ENCODE peak calls at places on chromosomes 7 and 10, in eight cellular contexts. One of them, this sample, is unnamed.

GRCh38 chr10:35526775-35527174 is 78.4 kb upstream of the GJD4 start:
- DNase-seq in COLO829: no peak
- DNase-seq in mammary epithelial cell: no peak
- DNase-seq in anterior cingulate cortex: no peak
- DNase-seq in activated CD8-positive, alpha-beta memory T cell treated with anti-CD3 and anti-CD28 coated beads, Interleukin-2, amount 50 U/mL, for 48 hours: no peak
- DNase-seq in lung microvascular endothelial cell: no peak
- DNase-seq in cardiac fibroblast: no peak
- DNase-seq in activated naive CD4-positive, alpha-beta T cell treated with anti-CD3 and anti-CD28 coated beads for 36 hours: no peak
- DNase-seq in this sample: no peak

GRCh38 chr7:155344270-155344617 is 46.6 kb downstream of the INSIG1 start:
- DNase-seq in COLO829: no peak
- DNase-seq in lung microvascular endothelial cell: no peak
- DNase-seq in anterior cingulate cortex: no peak
- DNase-seq in mammary epithelial cell: no peak
- DNase-seq in activated CD8-positive, alpha-beta memory T cell treated with anti-CD3 and anti-CD28 coated beads, Interleukin-2, amount 50 U/mL, for 48 hours: no peak
- DNase-seq in cardiac fibroblast: no peak
- DNase-seq in activated naive CD4-positive, alpha-beta T cell treated with anti-CD3 and anti-CD28 coated beads for 36 hours: no peak
- DNase-seq in this sample: no peak

GRCh38 chr10:73968101-73968515 is 29.8 kb upstream of the VCL start:
- DNase-seq in activated CD8-positive, alpha-beta memory T cell treated with anti-CD3 and anti-CD28 coated beads, Interleukin-2, amount 50 U/mL, for 48 hours: no peak
- DNase-seq in anterior cingulate cortex: no peak
- DNase-seq in activated naive CD4-positive, alpha-beta T cell treated with anti-CD3 and anti-CD28 coated beads for 36 hours: no peak
- DNase-seq in lung microvascular endothelial cell: peak; percentile 26
- DNase-seq in mammary epithelial cell: no peak
- DNase-seq in COLO829: no peak
- DNase-seq in cardiac fibroblast: peak; percentile 50
- DNase-seq in this sample: no peak

GRCh38 chr7:79723833-79724608 is 270.6 kb upstream of the MAGI2 start:
- DNase-seq in COLO829: no peak
- DNase-seq in activated CD8-positive, alpha-beta memory T cell treated with anti-CD3 and anti-CD28 coated beads, Interleukin-2, amount 50 U/mL, for 48 hours: no peak
- DNase-seq in activated naive CD4-positive, alpha-beta T cell treated with anti-CD3 and anti-CD28 coated beads for 36 hours: no peak
- DNase-seq in lung microvascular endothelial cell: no peak
- DNase-seq in anterior cingulate cortex: no peak
- DNase-seq in cardiac fibroblast: peak; percentile 7
- DNase-seq in mammary epithelial cell: no peak
- DNase-seq in this sample: no peak

GRCh38 chr10:17214991-17215781 is 12.9 kb upstream of the VIM start:
- DNase-seq in activated naive CD4-positive, alpha-beta T cell treated with anti-CD3 and anti-CD28 coated beads for 36 hours: no peak
- DNase-seq in mammary epithelial cell: peak; percentile 48
- DNase-seq in COLO829: no peak
- DNase-seq in lung microvascular endothelial cell: peak; percentile 31
- DNase-seq in anterior cingulate cortex: no peak
- DNase-seq in activated CD8-positive, alpha-beta memory T cell treated with anti-CD3 and anti-CD28 coated beads, Interleukin-2, amount 50 U/mL, for 48 hours: no peak
- DNase-seq in cardiac fibroblast: peak; percentile 98
- DNase-seq in this sample: no peak

GRCh38 chr10:97574374-97575100 is 2.0 kb downstream of the ANKRD2 start:
- DNase-seq in activated naive CD4-positive, alpha-beta T cell treated with anti-CD3 and anti-CD28 coated beads for 36 hours: no peak
- DNase-seq in COLO829: peak; percentile 91
- DNase-seq in mammary epithelial cell: peak; percentile 90
- DNase-seq in cardiac fibroblast: peak; percentile 78
- DNase-seq in activated CD8-positive, alpha-beta memory T cell treated with anti-CD3 and anti-CD28 coated beads, Interleukin-2, amount 50 U/mL, for 48 hours: no peak
- DNase-seq in anterior cingulate cortex: peak; percentile 7
- DNase-seq in lung microvascular endothelial cell: peak; percentile 94
- DNase-seq in this sample: no peak

GRCh38 chr10:86264481-86265231 is 101.9 kb downstream of the GRID1 start:
- DNase-seq in anterior cingulate cortex: no peak
- DNase-seq in lung microvascular endothelial cell: no peak
- DNase-seq in activated CD8-positive, alpha-beta memory T cell treated with anti-CD3 and anti-CD28 coated beads, Interleukin-2, amount 50 U/mL, for 48 hours: peak; percentile 33
- DNase-seq in cardiac fibroblast: no peak
- DNase-seq in mammary epithelial cell: no peak
- DNase-seq in COLO829: no peak
- DNase-seq in activated naive CD4-positive, alpha-beta T cell treated with anti-CD3 and anti-CD28 coated beads for 36 hours: no peak
- DNase-seq in this sample: no peak

GRCh38 chr7:158343936-158344455 is 243.6 kb downstream of the PTPRN2 start:
- DNase-seq in cardiac fibroblast: no peak
- DNase-seq in activated naive CD4-positive, alpha-beta T cell treated with anti-CD3 and anti-CD28 coated beads for 36 hours: no peak
- DNase-seq in anterior cingulate cortex: no peak
- DNase-seq in COLO829: no peak
- DNase-seq in activated CD8-positive, alpha-beta memory T cell treated with anti-CD3 and anti-CD28 coated beads, Interleukin-2, amount 50 U/mL, for 48 hours: no peak
- DNase-seq in mammary epithelial cell: no peak
- DNase-seq in lung microvascular endothelial cell: no peak
- DNase-seq in this sample: no peak

GRCh38 chr10:110208614-110209398 is 1.4 kb downstream of the MXI1 start:
- DNase-seq in mammary epithelial cell: peak; percentile 51
- DNase-seq in lung microvascular endothelial cell: peak; percentile 56
- DNase-seq in COLO829: no peak
- DNase-seq in activated CD8-positive, alpha-beta memory T cell treated with anti-CD3 and anti-CD28 coated beads, Interleukin-2, amount 50 U/mL, for 48 hours: no peak
- DNase-seq in activated naive CD4-positive, alpha-beta T cell treated with anti-CD3 and anti-CD28 coated beads for 36 hours: peak; percentile 62
- DNase-seq in anterior cingulate cortex: peak; percentile 73
- DNase-seq in cardiac fibroblast: peak; percentile 48
- DNase-seq in this sample: no peak

GRCh38 chr10:13613519-13613918 is 26.8 kb downstream of the PRPF18 start:
- DNase-seq in lung microvascular endothelial cell: peak; percentile 68
- DNase-seq in anterior cingulate cortex: no peak
- DNase-seq in COLO829: peak; percentile 29
- DNase-seq in activated naive CD4-positive, alpha-beta T cell treated with anti-CD3 and anti-CD28 coated beads for 36 hours: no peak
- DNase-seq in cardiac fibroblast: peak; percentile 74
- DNase-seq in activated CD8-positive, alpha-beta memory T cell treated with anti-CD3 and anti-CD28 coated beads, Interleukin-2, amount 50 U/mL, for 48 hours: no peak
- DNase-seq in mammary epithelial cell: no peak
- DNase-seq in this sample: no peak

GRCh38 chr10:89926736-89927135 is 225.3 kb downstream of the KIF20B start:
- DNase-seq in COLO829: no peak
- DNase-seq in activated CD8-positive, alpha-beta memory T cell treated with anti-CD3 and anti-CD28 coated beads, Interleukin-2, amount 50 U/mL, for 48 hours: no peak
- DNase-seq in lung microvascular endothelial cell: no peak
- DNase-seq in activated naive CD4-positive, alpha-beta T cell treated with anti-CD3 and anti-CD28 coated beads for 36 hours: no peak
- DNase-seq in cardiac fibroblast: no peak
- DNase-seq in anterior cingulate cortex: no peak
- DNase-seq in mammary epithelial cell: no peak
- DNase-seq in this sample: no peak

GRCh38 chr7:50349963-50350944 is 45.7 kb downstream of the IKZF1 start:
- DNase-seq in anterior cingulate cortex: no peak
- DNase-seq in COLO829: no peak
- DNase-seq in cardiac fibroblast: no peak
- DNase-seq in activated CD8-positive, alpha-beta memory T cell treated with anti-CD3 and anti-CD28 coated beads, Interleukin-2, amount 50 U/mL, for 48 hours: peak; percentile 85
- DNase-seq in lung microvascular endothelial cell: no peak
- DNase-seq in mammary epithelial cell: no peak
- DNase-seq in activated naive CD4-positive, alpha-beta T cell treated with anti-CD3 and anti-CD28 coated beads for 36 hours: peak; percentile 95
- DNase-seq in this sample: peak; percentile 63

GRCh38 chr7:101614939-101615302 is 14.2 kb downstream of the MYL10 start:
- DNase-seq in cardiac fibroblast: peak; percentile 26
- DNase-seq in mammary epithelial cell: peak; percentile 45
- DNase-seq in anterior cingulate cortex: no peak
- DNase-seq in activated naive CD4-positive, alpha-beta T cell treated with anti-CD3 and anti-CD28 coated beads for 36 hours: no peak
- DNase-seq in activated CD8-positive, alpha-beta memory T cell treated with anti-CD3 and anti-CD28 coated beads, Interleukin-2, amount 50 U/mL, for 48 hours: no peak
- DNase-seq in COLO829: no peak
- DNase-seq in lung microvascular endothelial cell: no peak
- DNase-seq in this sample: no peak

GRCh38 chr7:36747251-36747968 is 23.1 kb upstream of the AOAH start:
- DNase-seq in mammary epithelial cell: peak; percentile 55
- DNase-seq in activated naive CD4-positive, alpha-beta T cell treated with anti-CD3 and anti-CD28 coated beads for 36 hours: no peak
- DNase-seq in anterior cingulate cortex: no peak
- DNase-seq in cardiac fibroblast: peak; percentile 85
- DNase-seq in lung microvascular endothelial cell: no peak
- DNase-seq in COLO829: no peak
- DNase-seq in activated CD8-positive, alpha-beta memory T cell treated with anti-CD3 and anti-CD28 coated beads, Interleukin-2, amount 50 U/mL, for 48 hours: no peak
- DNase-seq in this sample: no peak

GRCh38 chr10:11636761-11637166 is 25.3 kb upstream of the USP6NL start:
- DNase-seq in cardiac fibroblast: no peak
- DNase-seq in COLO829: no peak
- DNase-seq in activated CD8-positive, alpha-beta memory T cell treated with anti-CD3 and anti-CD28 coated beads, Interleukin-2, amount 50 U/mL, for 48 hours: no peak
- DNase-seq in anterior cingulate cortex: no peak
- DNase-seq in mammary epithelial cell: no peak
- DNase-seq in lung microvascular endothelial cell: no peak
- DNase-seq in activated naive CD4-positive, alpha-beta T cell treated with anti-CD3 and anti-CD28 coated beads for 36 hours: no peak
- DNase-seq in this sample: no peak

GRCh38 chr7:88276605-88277153 is 30.0 kb downstream of the STEAP4 start:
- DNase-seq in COLO829: no peak
- DNase-seq in activated CD8-positive, alpha-beta memory T cell treated with anti-CD3 and anti-CD28 coated beads, Interleukin-2, amount 50 U/mL, for 48 hours: no peak
- DNase-seq in mammary epithelial cell: no peak
- DNase-seq in anterior cingulate cortex: no peak
- DNase-seq in cardiac fibroblast: no peak
- DNase-seq in lung microvascular endothelial cell: no peak
- DNase-seq in activated naive CD4-positive, alpha-beta T cell treated with anti-CD3 and anti-CD28 coated beads for 36 hours: no peak
- DNase-seq in this sample: no peak

GRCh38 chr7:32564542-32564941 is 69.3 kb downstream of the AVL9 start:
- DNase-seq in activated naive CD4-positive, alpha-beta T cell treated with anti-CD3 and anti-CD28 coated beads for 36 hours: no peak
- DNase-seq in mammary epithelial cell: no peak
- DNase-seq in activated CD8-positive, alpha-beta memory T cell treated with anti-CD3 and anti-CD28 coated beads, Interleukin-2, amount 50 U/mL, for 48 hours: no peak
- DNase-seq in anterior cingulate cortex: no peak
- DNase-seq in lung microvascular endothelial cell: no peak
- DNase-seq in COLO829: no peak
- DNase-seq in cardiac fibroblast: peak; percentile 69
- DNase-seq in this sample: no peak

GRCh38 chr10:62885656-62886461 is 69.7 kb upstream of the EGR2 start:
- DNase-seq in anterior cingulate cortex: no peak
- DNase-seq in activated CD8-positive, alpha-beta memory T cell treated with anti-CD3 and anti-CD28 coated beads, Interleukin-2, amount 50 U/mL, for 48 hours: no peak
- DNase-seq in cardiac fibroblast: peak; percentile 38
- DNase-seq in activated naive CD4-positive, alpha-beta T cell treated with anti-CD3 and anti-CD28 coated beads for 36 hours: no peak
- DNase-seq in mammary epithelial cell: peak; percentile 33
- DNase-seq in lung microvascular endothelial cell: no peak
- DNase-seq in COLO829: peak; percentile 52
- DNase-seq in this sample: no peak

GRCh38 chr7:23600251-23600650 is 3.1 kb downstream of the CCDC126 start:
- DNase-seq in activated CD8-positive, alpha-beta memory T cell treated with anti-CD3 and anti-CD28 coated beads, Interleukin-2, amount 50 U/mL, for 48 hours: no peak
- DNase-seq in cardiac fibroblast: no peak
- DNase-seq in anterior cingulate cortex: no peak
- DNase-seq in lung microvascular endothelial cell: no peak
- DNase-seq in mammary epithelial cell: no peak
- DNase-seq in COLO829: peak; percentile 32
- DNase-seq in activated naive CD4-positive, alpha-beta T cell treated with anti-CD3 and anti-CD28 coated beads for 36 hours: no peak
- DNase-seq in this sample: no peak

GRCh38 chr10:74047871-74048270 is 50.0 kb downstream of the VCL start:
- DNase-seq in mammary epithelial cell: no peak
- DNase-seq in activated CD8-positive, alpha-beta memory T cell treated with anti-CD3 and anti-CD28 coated beads, Interleukin-2, amount 50 U/mL, for 48 hours: no peak
- DNase-seq in lung microvascular endothelial cell: no peak
- DNase-seq in COLO829: no peak
- DNase-seq in cardiac fibroblast: peak; percentile 50
- DNase-seq in activated naive CD4-positive, alpha-beta T cell treated with anti-CD3 and anti-CD28 coated beads for 36 hours: no peak
- DNase-seq in anterior cingulate cortex: no peak
- DNase-seq in this sample: no peak

GRCh38 chr10:97427571-97428179 is 1.7 kb downstream of the PGAM1 start:
- DNase-seq in COLO829: no peak
- DNase-seq in anterior cingulate cortex: no peak
- DNase-seq in cardiac fibroblast: peak; percentile 33
- DNase-seq in activated CD8-positive, alpha-beta memory T cell treated with anti-CD3 and anti-CD28 coated beads, Interleukin-2, amount 50 U/mL, for 48 hours: no peak
- DNase-seq in lung microvascular endothelial cell: peak; percentile 60
- DNase-seq in mammary epithelial cell: peak; percentile 44
- DNase-seq in activated naive CD4-positive, alpha-beta T cell treated with anti-CD3 and anti-CD28 coated beads for 36 hours: peak; percentile 74
- DNase-seq in this sample: no peak

GRCh38 chr10:11535376-11535959 is 76.0 kb downstream of the USP6NL start:
- DNase-seq in cardiac fibroblast: no peak
- DNase-seq in lung microvascular endothelial cell: no peak
- DNase-seq in activated CD8-positive, alpha-beta memory T cell treated with anti-CD3 and anti-CD28 coated beads, Interleukin-2, amount 50 U/mL, for 48 hours: no peak
- DNase-seq in activated naive CD4-positive, alpha-beta T cell treated with anti-CD3 and anti-CD28 coated beads for 36 hours: no peak
- DNase-seq in anterior cingulate cortex: no peak
- DNase-seq in COLO829: no peak
- DNase-seq in mammary epithelial cell: no peak
- DNase-seq in this sample: peak; percentile 47

GRCh38 chr7:91880413-91881241 is at the start of gene MTERF1:
- DNase-seq in mammary epithelial cell: peak; percentile 85
- DNase-seq in activated naive CD4-positive, alpha-beta T cell treated with anti-CD3 and anti-CD28 coated beads for 36 hours: peak; percentile 96
- DNase-seq in anterior cingulate cortex: peak; percentile 90
- DNase-seq in cardiac fibroblast: peak; percentile 95
- DNase-seq in COLO829: peak; percentile 81
- DNase-seq in activated CD8-positive, alpha-beta memory T cell treated with anti-CD3 and anti-CD28 coated beads, Interleukin-2, amount 50 U/mL, for 48 hours: peak; percentile 97
- DNase-seq in lung microvascular endothelial cell: peak; percentile 93
- DNase-seq in this sample: peak; percentile 88

GRCh38 chr10:128734161-128734560 is 607.9 kb upstream of the MKI67 start:
- DNase-seq in mammary epithelial cell: no peak
- DNase-seq in cardiac fibroblast: no peak
- DNase-seq in lung microvascular endothelial cell: no peak
- DNase-seq in activated CD8-positive, alpha-beta memory T cell treated with anti-CD3 and anti-CD28 coated beads, Interleukin-2, amount 50 U/mL, for 48 hours: no peak
- DNase-seq in anterior cingulate cortex: peak; percentile 54
- DNase-seq in COLO829: no peak
- DNase-seq in activated naive CD4-positive, alpha-beta T cell treated with anti-CD3 and anti-CD28 coated beads for 36 hours: no peak
- DNase-seq in this sample: no peak

GRCh38 chr7:273327-273726 is 16.6 kb upstream of the FOXL3 start:
- DNase-seq in mammary epithelial cell: no peak
- DNase-seq in anterior cingulate cortex: no peak
- DNase-seq in cardiac fibroblast: no peak
- DNase-seq in activated CD8-positive, alpha-beta memory T cell treated with anti-CD3 and anti-CD28 coated beads, Interleukin-2, amount 50 U/mL, for 48 hours: no peak
- DNase-seq in activated naive CD4-positive, alpha-beta T cell treated with anti-CD3 and anti-CD28 coated beads for 36 hours: no peak
- DNase-seq in lung microvascular endothelial cell: no peak
- DNase-seq in COLO829: no peak
- DNase-seq in this sample: no peak

GRCh38 chr10:128489324-128490247 is 363.4 kb upstream of the MKI67 start:
- DNase-seq in activated CD8-positive, alpha-beta memory T cell treated with anti-CD3 and anti-CD28 coated beads, Interleukin-2, amount 50 U/mL, for 48 hours: no peak
- DNase-seq in cardiac fibroblast: no peak
- DNase-seq in lung microvascular endothelial cell: no peak
- DNase-seq in COLO829: no peak
- DNase-seq in anterior cingulate cortex: no peak
- DNase-seq in mammary epithelial cell: no peak
- DNase-seq in activated naive CD4-positive, alpha-beta T cell treated with anti-CD3 and anti-CD28 coated beads for 36 hours: no peak
- DNase-seq in this sample: no peak

GRCh38 chr7:85840532-85840931 is 653.7 kb upstream of the SEMA3D start:
- DNase-seq in activated naive CD4-positive, alpha-beta T cell treated with anti-CD3 and anti-CD28 coated beads for 36 hours: no peak
- DNase-seq in COLO829: no peak
- DNase-seq in activated CD8-positive, alpha-beta memory T cell treated with anti-CD3 and anti-CD28 coated beads, Interleukin-2, amount 50 U/mL, for 48 hours: no peak
- DNase-seq in anterior cingulate cortex: no peak
- DNase-seq in cardiac fibroblast: peak; percentile 28
- DNase-seq in lung microvascular endothelial cell: no peak
- DNase-seq in mammary epithelial cell: no peak
- DNase-seq in this sample: no peak